ENCODE peak calls at places on chromosome 9, in four cellular contexts. One of them, this sample, is unnamed.

GRCh38 chr9:15722888-15723287 is 170.0 kb downstream of the CCDC171 start:
- DNase-seq in GM12865: no peak
- DNase-seq in transverse colon: no peak
- DNase-seq in fibroblast of mammary gland: peak
- DNase-seq in this sample: no peak

GRCh38 chr9:121317737-121318630 is 50.0 kb downstream of the GSN start:
- DNase-seq in fibroblast of mammary gland: no peak
- DNase-seq in GM12865: no peak
- DNase-seq in transverse colon: no peak
- DNase-seq in this sample: no peak

GRCh38 chr9:32783168-32783891 is at the start of gene TMEM215:
- DNase-seq in transverse colon: no peak
- DNase-seq in fibroblast of mammary gland: no peak
- DNase-seq in GM12865: no peak
- DNase-seq in this sample: no peak

GRCh38 chr9:7879551-7880245 is 80.1 kb upstream of the DMAC1 start:
- DNase-seq in fibroblast of mammary gland: peak
- DNase-seq in transverse colon: no peak
- DNase-seq in GM12865: peak
- DNase-seq in this sample: no peak

GRCh38 chr9:119078015-119078414 is 291.2 kb downstream of the BRINP1 start:
- DNase-seq in fibroblast of mammary gland: no peak
- DNase-seq in GM12865: no peak
- DNase-seq in transverse colon: no peak
- DNase-seq in this sample: no peak

GRCh38 chr9:136235709-136236455 is 9.7 kb downstream of the QSOX2 start:
- DNase-seq in GM12865: no peak
- DNase-seq in fibroblast of mammary gland: no peak
- DNase-seq in transverse colon: no peak
- DNase-seq in this sample: no peak

GRCh38 chr9:26271495-26272122 is 593.4 kb upstream of the TUSC1 start:
- DNase-seq in fibroblast of mammary gland: no peak
- DNase-seq in transverse colon: no peak
- DNase-seq in GM12865: no peak
- DNase-seq in this sample: no peak

GRCh38 chr9:76394896-76395244 is 644 bp upstream of the RFK start:
- DNase-seq in fibroblast of mammary gland: peak
- DNase-seq in GM12865: peak
- DNase-seq in transverse colon: peak
- DNase-seq in this sample: no peak

GRCh38 chr9:121567142-121568100 is 67.8 kb upstream of the GGTA1 start:
- DNase-seq in GM12865: no peak
- DNase-seq in fibroblast of mammary gland: peak
- DNase-seq in transverse colon: no peak
- DNase-seq in this sample: no peak

GRCh38 chr9:136049451-136050265 is 45.4 kb downstream of the NACC2 start:
- DNase-seq in fibroblast of mammary gland: no peak
- DNase-seq in GM12865: no peak
- DNase-seq in transverse colon: no peak
- DNase-seq in this sample: no peak

GRCh38 chr9:128558431-128559310 is 6.3 kb downstream of the SPTAN1 start:
- DNase-seq in transverse colon: peak
- DNase-seq in fibroblast of mammary gland: peak
- DNase-seq in GM12865: peak
- DNase-seq in this sample: peak

GRCh38 chr9:129509508-129509907 is 111.4 kb downstream of the C9orf50 start:
- DNase-seq in fibroblast of mammary gland: peak
- DNase-seq in GM12865: no peak
- DNase-seq in transverse colon: no peak
- DNase-seq in this sample: no peak

GRCh38 chr9:129885018-129885669 is 49.9 kb downstream of the USP20 start:
- DNase-seq in GM12865: peak
- DNase-seq in fibroblast of mammary gland: no peak
- DNase-seq in transverse colon: peak
- DNase-seq in this sample: no peak

GRCh38 chr9:116450378-116451139 is 236.5 kb upstream of the TRIM32 start:
- DNase-seq in transverse colon: no peak
- DNase-seq in fibroblast of mammary gland: peak
- DNase-seq in GM12865: peak
- DNase-seq in this sample: no peak

GRCh38 chr9:15189491-15189890 is 117.5 kb downstream of the TTC39B start:
- DNase-seq in GM12865: no peak
- DNase-seq in fibroblast of mammary gland: no peak
- DNase-seq in transverse colon: no peak
- DNase-seq in this sample: no peak

GRCh38 chr9:89178162-89179120 is at the start of gene SHC3:
- DNase-seq in transverse colon: no peak
- DNase-seq in GM12865: no peak
- DNase-seq in fibroblast of mammary gland: peak
- DNase-seq in this sample: no peak

GRCh38 chr9:19788152-19788551 is 685 bp downstream of the SLC24A2 start:
- DNase-seq in fibroblast of mammary gland: no peak
- DNase-seq in transverse colon: no peak
- DNase-seq in GM12865: no peak
- DNase-seq in this sample: no peak

GRCh38 chr9:117734082-117734481 is 29.9 kb downstream of the TLR4 start:
- DNase-seq in fibroblast of mammary gland: no peak
- DNase-seq in GM12865: no peak
- DNase-seq in transverse colon: no peak
- DNase-seq in this sample: no peak

GRCh38 chr9:107870221-107870620 is 380.7 kb upstream of the KLF4 start:
- DNase-seq in fibroblast of mammary gland: no peak
- DNase-seq in transverse colon: no peak
- DNase-seq in GM12865: no peak
- DNase-seq in this sample: no peak

GRCh38 chr9:107874137-107874536 is 384.6 kb upstream of the KLF4 start:
- DNase-seq in transverse colon: no peak
- DNase-seq in fibroblast of mammary gland: no peak
- DNase-seq in GM12865: peak
- DNase-seq in this sample: no peak

GRCh38 chr9:107874591-107875374 is 385.2 kb upstream of the KLF4 start:
- DNase-seq in GM12865: peak
- DNase-seq in transverse colon: no peak
- DNase-seq in fibroblast of mammary gland: no peak
- DNase-seq in this sample: peak

GRCh38 chr9:107870927-107871720 is 381.6 kb upstream of the KLF4 start:
- DNase-seq in fibroblast of mammary gland: no peak
- DNase-seq in transverse colon: no peak
- DNase-seq in GM12865: no peak
- DNase-seq in this sample: no peak

GRCh38 chr9:107872457-107873192 is 383.1 kb upstream of the KLF4 start:
- DNase-seq in fibroblast of mammary gland: no peak
- DNase-seq in GM12865: no peak
- DNase-seq in transverse colon: no peak
- DNase-seq in this sample: no peak
- TF ChIP-seq CTCF in fibroblast of mammary gland: no peak
- TF ChIP-seq CTCF in GM12865: no peak
- TF ChIP-seq CTCF in transverse colon: no peak
- TF ChIP-seq CTCF in this sample: no peak

GRCh38 chr9:137639303-137640051 is 20.7 kb downstream of the EHMT1 start:
- DNase-seq in GM12865: peak
- DNase-seq in fibroblast of mammary gland: peak
- DNase-seq in transverse colon: no peak
- DNase-seq in this sample: no peak
- H3K4me3 ChIP-seq in GM12865: peak
- H3K4me3 ChIP-seq in fibroblast of mammary gland: no peak
- H3K4me3 ChIP-seq in transverse colon: no peak
- H3K4me3 ChIP-seq in this sample: no peak

GRCh38 chr9:87883990-87884389 is 1.3 kb downstream of the SPATA31E1 start:
- DNase-seq in transverse colon: no peak
- DNase-seq in GM12865: no peak
- DNase-seq in fibroblast of mammary gland: no peak
- DNase-seq in this sample: no peak
- TF ChIP-seq CTCF in transverse colon: no peak
- TF ChIP-seq CTCF in GM12865: no peak
- TF ChIP-seq CTCF in fibroblast of mammary gland: peak
- TF ChIP-seq CTCF in this sample: peak

GRCh38 chr9:133558191-133559126 is 24.0 kb downstream of the ADAMTSL2 start:
- DNase-seq in fibroblast of mammary gland: peak
- DNase-seq in transverse colon: no peak
- DNase-seq in GM12865: peak
- DNase-seq in this sample: no peak
- H3K4me3 ChIP-seq in fibroblast of mammary gland: no peak
- H3K4me3 ChIP-seq in transverse colon: no peak
- H3K4me3 ChIP-seq in GM12865: no peak
- H3K4me3 ChIP-seq in this sample: no peak

GRCh38 chr9:112886351-112886750 is 4.3 kb downstream of the SLC46A2 start:
- DNase-seq in transverse colon: no peak
- DNase-seq in fibroblast of mammary gland: no peak
- DNase-seq in GM12865: no peak
- DNase-seq in this sample: no peak

GRCh38 chr9:112890106-112891081 is at the start of gene SLC46A2:
- DNase-seq in transverse colon: no peak
- DNase-seq in GM12865: no peak
- DNase-seq in fibroblast of mammary gland: no peak
- DNase-seq in this sample: no peak

GRCh38 chr9:112884721-112885120 is 6.0 kb downstream of the SLC46A2 start:
- DNase-seq in GM12865: no peak
- DNase-seq in transverse colon: no peak
- DNase-seq in fibroblast of mammary gland: no peak
- DNase-seq in this sample: no peak

GRCh38 chr9:112885324-112885723 is 5.4 kb downstream of the SLC46A2 start:
- DNase-seq in transverse colon: no peak
- DNase-seq in fibroblast of mammary gland: no peak
- DNase-seq in GM12865: no peak
- DNase-seq in this sample: no peak

GRCh38 chr9:112887377-112887776 is 3.3 kb downstream of the SLC46A2 start:
- DNase-seq in fibroblast of mammary gland: peak
- DNase-seq in GM12865: peak
- DNase-seq in transverse colon: peak
- DNase-seq in this sample: no peak
- TF ChIP-seq CTCF in fibroblast of mammary gland: peak
- TF ChIP-seq CTCF in GM12865: peak
- TF ChIP-seq CTCF in transverse colon: no peak
- TF ChIP-seq CTCF in this sample: peak

GRCh38 chr9:123927625-123928308 is 2.2 kb downstream of the DENND1A start:
- DNase-seq in fibroblast of mammary gland: peak
- DNase-seq in GM12865: peak
- DNase-seq in transverse colon: peak
- DNase-seq in this sample: no peak
- H3K4me3 ChIP-seq in fibroblast of mammary gland: peak
- H3K4me3 ChIP-seq in GM12865: peak
- H3K4me3 ChIP-seq in transverse colon: no peak
- H3K4me3 ChIP-seq in this sample: peak

GRCh38 chr9:131018621-131019020 is 9.6 kb downstream of the LAMC3 start:
- DNase-seq in transverse colon: no peak
- DNase-seq in fibroblast of mammary gland: no peak
- DNase-seq in GM12865: no peak
- DNase-seq in this sample: no peak
- TF ChIP-seq CTCF in transverse colon: no peak
- TF ChIP-seq CTCF in fibroblast of mammary gland: peak
- TF ChIP-seq CTCF in GM12865: no peak
- TF ChIP-seq CTCF in this sample: peak

GRCh38 chr9:96762562-96762961 is 15.3 kb downstream of the ZNF510 start:
- DNase-seq in transverse colon: no peak
- DNase-seq in fibroblast of mammary gland: no peak
- DNase-seq in GM12865: no peak
- DNase-seq in this sample: no peak
- H3K4me3 ChIP-seq in transverse colon: no peak
- H3K4me3 ChIP-seq in fibroblast of mammary gland: no peak
- H3K4me3 ChIP-seq in GM12865: no peak
- H3K4me3 ChIP-seq in this sample: no peak

GRCh38 chr9:126582427-126582826 is 31.3 kb upstream of the LMX1B start:
- DNase-seq in transverse colon: no peak
- DNase-seq in GM12865: no peak
- DNase-seq in fibroblast of mammary gland: no peak
- DNase-seq in this sample: no peak
- TF ChIP-seq CTCF in transverse colon: no peak
- TF ChIP-seq CTCF in GM12865: no peak
- TF ChIP-seq CTCF in fibroblast of mammary gland: no peak
- TF ChIP-seq CTCF in this sample: no peak

This sample was measured in GM12864.